ENCODE peak calls at places on chromosome 2, in six cellular contexts. X is PC-9, Z is PC-3, Y is hepatocyte, K is GM23248, J is HCT116. W is an unnamed sample. For H3K9me3, the result is how much of the 10 kb centered on the place peaks cover.

GRCh38 chr2:137173514-137173913 is 408.2 kb downstream of the THSD7B start:
- DNase-seq in X (no peak), Z (peak), Y (peak), K (peak), J (no peak), W (peak)

GRCh38 chr2:2016912-2017311 is 272.6 kb upstream of the PXDN start:
- DNase-seq in X (no peak), Z (no peak), Y (no peak), K (no peak), J (no peak), W (no peak)

GRCh38 chr2:76625101-76625500 is 897.1 kb downstream of the LRRTM4 start:
- DNase-seq in X (no peak), Z (no peak), Y (no peak), K (no peak), J (no peak), W (no peak)

GRCh38 chr2:113697516-113697915 is 58.9 kb downstream of the SLC35F5 start:
- DNase-seq in X (no peak), Z (no peak), Y (no peak), K (no peak), J (no peak), W (no peak)

GRCh38 chr2:228532233-228532632 is 350.7 kb upstream of the SPHKAP start:
- DNase-seq in X (no peak), Z (no peak), Y (no peak), K (no peak), J (no peak), W (no peak)

GRCh38 chr2:133780099-133780996 is 212.1 kb upstream of the NCKAP5 start:
- DNase-seq in X (peak), Z (peak), Y (peak), K (peak), J (peak), W (peak)

GRCh38 chr2:103773884-103774283 is 1012.1 kb downstream of the TMEM182 start:
- DNase-seq in X (no peak), Z (peak), Y (no peak), K (no peak), J (no peak), W (peak)

GRCh38 chr2:202102425-202103005 is 29.5 kb downstream of the KIAA2012 start:
- DNase-seq in X (no peak), Z (no peak), Y (no peak), K (no peak), J (no peak), W (no peak)

GRCh38 chr2:71950256-71951066 is 197.2 kb downstream of the CYP26B1 start:
- DNase-seq in X (no peak), Z (no peak), Y (no peak), K (peak), J (no peak), W (no peak)

GRCh38 chr2:210099940-210100339 is 71.3 kb downstream of the KANSL1L start:
- DNase-seq in X (no peak), Z (no peak), Y (no peak), K (no peak), J (no peak), W (no peak)

GRCh38 chr2:106197878-106198277 is 3.8 kb upstream of the UXS1 start:
- DNase-seq in X (peak), Z (peak), Y (peak), K (peak), J (no peak), W (peak)

GRCh38 chr2:45145073-45145899 is 136.0 kb upstream of the SIX2 start:
- DNase-seq in X (peak), Z (no peak), Y (no peak), K (no peak), J (no peak), W (no peak)

GRCh38 chr2:68643011-68643873 is at the start of gene PROKR1:
- DNase-seq in X (peak), Z (peak), Y (peak), K (peak), J (no peak), W (peak)

GRCh38 chr2:132668986-132669853 is 785 bp downstream of the LYPD1 start:
- DNase-seq in X (peak), Z (peak), Y (peak), K (peak), J (no peak), W (peak)

GRCh38 chr2:240893363-240893828 is 2.6 kb downstream of the MAB21L4 start:
- DNase-seq in X (peak), Z (peak), Y (peak), K (peak), J (peak), W (no peak)

GRCh38 chr2:24489942-24490673 is 946 bp upstream of the NCOA1 start:
- DNase-seq in X (peak), Z (peak), Y (peak), K (peak), J (no peak), W (peak)

GRCh38 chr2:132859550-132859949 is 189.5 kb upstream of the LYPD1 start:
- DNase-seq in X (no peak), Z (no peak), Y (no peak), K (no peak), J (no peak), W (no peak)

GRCh38 chr2:169406891-169407290 is 44.6 kb upstream of the LRP2 start:
- DNase-seq in X (no peak), Z (no peak), Y (no peak), K (no peak), J (no peak), W (no peak)

GRCh38 chr2:73292316-73292905 is 937 bp downstream of the EGR4 start:
- DNase-seq in X (no peak), Z (no peak), Y (no peak), K (no peak), J (no peak), W (no peak)
- H2AFZ ChIP-seq in X (no peak), Z (no peak), Y (no peak), K (no peak), J (no peak), W (no peak)

DNA sequence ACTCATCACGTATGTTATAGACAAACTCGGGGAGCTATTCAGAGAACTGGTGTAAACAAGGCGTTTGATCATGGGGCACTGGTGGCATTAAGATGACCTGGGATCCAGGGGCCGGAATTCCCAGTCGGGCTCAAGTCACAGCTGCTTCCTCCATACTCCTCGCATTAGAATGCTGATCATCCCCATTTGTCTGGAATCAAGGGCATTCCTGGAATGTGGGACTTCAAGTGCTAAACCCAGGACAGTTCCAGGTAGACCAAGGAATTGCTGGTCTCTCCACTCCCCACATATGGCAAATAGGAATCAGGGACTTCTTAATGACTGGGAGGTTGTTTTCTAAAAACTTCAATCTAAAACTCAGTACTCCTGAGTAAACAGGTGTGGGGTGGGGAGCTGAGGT is 355.7 kb upstream of the RAB6C start:
- DNase-seq in X (no peak), Z (no peak), Y (no peak), K (no peak), J (no peak), W (no peak)
- H3K9me3 ChIP-seq in X (under half), Z (under half), Y (under half), K (under half), J (under half), W (under half)

DNA sequence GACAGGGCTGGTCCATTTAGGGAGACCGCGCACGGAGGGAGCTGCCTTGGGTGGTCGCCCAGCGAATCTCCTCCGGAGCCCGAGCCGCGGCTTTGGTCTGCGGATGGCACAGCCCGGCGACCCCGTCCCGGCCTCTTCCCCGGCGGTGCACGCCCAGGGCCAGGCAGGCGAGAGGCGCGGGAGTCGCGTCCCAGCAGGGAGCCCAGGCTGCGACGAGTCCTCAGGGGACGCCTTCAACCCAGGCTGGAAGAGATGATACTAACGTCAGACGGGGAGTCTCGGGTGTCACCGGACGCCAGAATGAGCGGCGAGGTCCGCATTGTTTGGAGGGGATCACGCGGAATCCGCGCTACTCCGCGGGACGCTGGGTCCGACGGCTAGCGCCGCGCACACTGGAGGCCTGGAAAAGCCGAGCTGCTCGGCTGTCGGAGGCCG is 909 bp upstream of the CRACDL start:
- DNase-seq in X (no peak), Z (no peak), Y (no peak), K (no peak), J (no peak), W (no peak)
- TF ChIP-seq EZH2 in X (no peak), Z (no peak), Y (peak), K (peak), J (no peak), W (no peak)

GRCh38 chr2:231887756-231888155 is 38.4 kb downstream of the NPPC start:
- DNase-seq in X (no peak), Z (no peak), Y (no peak), K (no peak), J (no peak), W (no peak)

GRCh38 chr2:231886071-231886681 is 40.0 kb downstream of the NPPC start:
- DNase-seq in X (no peak), Z (no peak), Y (no peak), K (no peak), J (no peak), W (no peak)

GRCh38 chr2:231894566-231895380 is 31.4 kb downstream of the NPPC start:
- DNase-seq in X (no peak), Z (no peak), Y (no peak), K (no peak), J (no peak), W (no peak)

GRCh38 chr2:231891514-231891905 is 34.7 kb downstream of the NPPC start:
- DNase-seq in X (no peak), Z (no peak), Y (no peak), K (no peak), J (no peak), W (no peak)

GRCh38 chr2:231890896-231891513 is 35.2 kb downstream of the NPPC start:
- DNase-seq in X (no peak), Z (peak), Y (no peak), K (no peak), J (no peak), W (no peak)
- H2AFZ ChIP-seq in X (no peak), Z (no peak), Y (no peak), K (no peak), J (no peak), W (no peak)

GRCh38 chr2:15979051-15979758 is 38.9 kb downstream of the MYCN start:
- DNase-seq in X (no peak), Z (no peak), Y (no peak), K (no peak), J (no peak), W (no peak)
- H3K9me3 ChIP-seq in X (under half), Z (under half), Y (under half), K (under half), J (under half), W (under half)

DNA sequence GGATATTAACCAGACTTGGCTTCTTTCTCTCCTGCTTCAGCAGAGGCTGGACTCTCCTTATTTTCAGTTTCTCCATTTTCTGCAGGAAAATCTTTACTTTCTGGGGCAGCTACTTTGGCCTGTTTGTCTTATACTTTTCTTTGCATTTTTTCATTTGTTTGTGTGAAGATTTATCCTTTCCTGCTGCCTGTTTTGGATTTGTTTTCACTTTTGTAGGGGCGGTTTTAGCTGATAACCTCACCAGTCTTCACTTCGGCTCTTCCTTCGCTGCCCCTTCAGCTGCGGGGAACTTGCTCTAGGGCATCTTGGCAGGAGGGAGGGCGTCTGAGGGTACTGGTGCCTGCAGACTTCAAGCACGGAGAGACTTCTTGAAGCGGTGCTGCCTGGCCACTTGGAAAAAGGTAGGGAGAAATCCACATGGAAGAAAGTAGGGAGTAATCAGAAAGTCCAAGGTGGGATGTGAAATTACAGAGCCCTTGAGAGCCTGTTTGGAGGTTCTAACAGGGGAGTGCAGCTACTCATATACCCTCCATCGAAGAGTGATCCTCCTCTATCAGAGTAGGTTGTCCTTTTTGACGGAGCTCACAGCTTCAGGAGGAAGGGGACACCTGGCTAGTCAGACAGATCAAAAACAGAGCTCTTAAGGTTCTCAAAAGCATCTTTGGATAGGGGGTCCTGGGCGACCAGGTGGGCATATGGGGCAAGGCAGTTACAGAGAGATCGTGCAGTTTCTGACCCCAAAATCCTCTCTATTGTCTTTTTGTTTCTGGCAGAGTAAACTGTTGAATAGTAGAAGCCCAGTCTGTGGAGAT is 14.6 kb upstream of the ZDBF2 start:
- DNase-seq in X (no peak), Z (no peak), Y (no peak), K (no peak), J (no peak), W (no peak)
- TF ChIP-seq EZH2 in X (no peak), Z (no peak), Y (peak), K (no peak), J (no peak), W (peak)

DNA sequence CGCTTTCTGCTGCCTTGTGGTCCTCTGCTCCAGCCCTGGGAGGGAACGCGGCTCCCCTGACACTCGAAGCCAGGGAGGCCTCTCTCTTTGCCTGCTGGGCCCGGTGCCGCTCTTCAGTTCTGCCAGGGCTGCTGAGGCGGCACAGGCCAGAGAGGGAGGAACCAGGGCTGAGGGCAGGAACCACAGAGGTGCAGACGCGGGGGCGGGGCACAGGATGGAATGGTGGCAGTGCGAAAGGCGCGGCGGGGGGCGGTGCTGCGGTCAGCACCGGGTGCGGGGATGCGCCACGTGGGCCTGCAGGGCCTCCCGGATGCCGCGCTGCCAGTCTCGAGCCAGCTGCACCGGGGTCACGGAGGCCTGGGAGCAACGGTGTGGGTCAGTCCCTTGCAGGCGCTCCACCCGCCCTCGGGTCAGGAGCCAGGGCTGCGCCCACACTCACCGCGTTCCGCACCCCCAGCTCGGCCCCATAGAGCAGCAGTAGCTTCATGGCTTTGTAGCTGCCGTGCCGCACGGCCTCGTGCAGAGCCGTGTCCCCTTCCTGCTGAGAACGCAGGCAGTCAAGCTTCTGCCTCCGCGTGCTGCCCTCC is 4.4 kb downstream of the ANKRD23 start:
- DNase-seq in X (no peak), Z (no peak), Y (no peak), K (no peak), J (no peak), W (no peak)
- H2AFZ ChIP-seq in X (no peak), Z (no peak), Y (no peak), K (no peak), J (no peak), W (no peak)

DNA sequence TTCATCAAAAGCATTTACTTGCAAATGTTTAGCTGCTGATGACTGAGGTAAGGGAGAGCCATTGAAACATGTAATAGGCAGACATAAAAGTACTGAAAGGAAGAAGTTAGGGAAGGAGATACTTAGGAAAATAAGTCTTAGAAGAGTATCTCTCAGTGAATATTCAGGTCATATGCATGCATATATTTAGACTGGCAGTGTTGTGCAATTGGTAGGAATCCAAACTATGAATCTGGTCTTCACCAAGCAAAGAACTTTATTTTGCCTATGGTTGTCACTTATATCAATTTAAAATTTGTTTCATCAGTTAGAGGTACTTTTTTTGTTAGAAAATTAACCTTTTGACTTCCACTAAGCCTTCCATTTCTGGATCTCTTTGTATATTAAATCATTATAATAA is 1490.7 kb downstream of the SUCLG1 start:
- DNase-seq in X (no peak), Z (no peak), Y (no peak), K (no peak), J (no peak), W (peak)
- H3K9me3 ChIP-seq in X (under half), Z (under half), Y (under half), K (under half), J (under half), W (under half)

GRCh38 chr2:136116813-136117390 is 1.0 kb downstream of the CXCR4 start:
- DNase-seq in X (no peak), Z (no peak), Y (peak), K (no peak), J (no peak), W (no peak)

GRCh38 chr2:136117391-136117841 is 533 bp downstream of the CXCR4 start:
- DNase-seq in X (no peak), Z (peak), Y (peak), K (peak), J (no peak), W (peak)

GRCh38 chr2:136119717-136120675 is 2.0 kb upstream of the CXCR4 start:
- DNase-seq in X (no peak), Z (no peak), Y (no peak), K (no peak), J (no peak), W (no peak)

GRCh38 chr2:136117909-136118818 is at the start of gene CXCR4:
- DNase-seq in X (peak), Z (peak), Y (peak), K (peak), J (peak), W (peak)

DNA sequence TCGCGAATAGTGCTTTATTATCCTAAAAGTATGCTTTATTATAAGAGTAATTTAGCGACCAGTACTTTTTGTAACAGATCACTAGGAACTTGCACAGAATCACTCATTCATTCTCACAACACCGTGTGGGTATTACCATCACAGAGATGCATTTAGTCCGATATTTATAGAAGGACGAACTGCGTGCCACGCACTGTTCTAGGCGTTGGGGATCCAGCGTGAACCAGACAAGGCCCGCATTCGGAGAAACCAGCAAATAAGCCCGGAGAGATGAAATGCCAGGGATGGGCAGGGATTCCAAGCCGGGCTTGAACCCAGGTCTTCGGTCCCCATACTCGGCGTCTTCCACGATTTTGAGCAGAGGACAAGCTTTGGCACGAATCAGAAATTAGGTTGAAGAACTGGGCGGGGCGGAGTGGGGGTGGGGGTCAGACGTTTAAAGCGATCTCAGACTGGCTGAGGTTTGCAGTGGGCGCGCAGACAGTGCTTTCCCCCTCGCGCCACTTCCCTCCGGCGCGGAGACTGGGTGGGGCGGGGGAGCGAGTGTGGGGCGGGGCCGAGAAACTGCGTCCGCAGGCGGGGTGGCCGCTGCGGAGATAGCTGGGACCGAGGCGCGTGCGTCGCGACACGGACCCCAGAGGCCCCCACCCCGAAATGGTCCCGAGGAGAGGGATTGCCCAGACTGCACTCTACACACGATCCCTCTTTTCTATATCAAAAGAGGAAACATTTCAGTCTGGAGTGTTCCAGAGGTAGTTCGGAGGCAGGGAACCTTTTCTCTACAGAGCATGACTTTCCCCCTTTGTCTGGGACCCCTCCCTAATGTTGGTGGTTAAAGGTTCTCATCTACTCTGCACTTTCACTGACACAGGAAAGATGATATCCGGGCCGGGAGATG is 1.1 kb upstream of the CXCR4 start:
- DNase-seq in X (no peak), Z (no peak), Y (peak), K (no peak), J (no peak), W (no peak)
- TF ChIP-seq EZH2 in X (no peak), Z (peak), Y (peak), K (no peak), J (no peak), W (no peak)

GRCh38 chr2:120258140-120258539 is 5.5 kb downstream of the RALB start:
- DNase-seq in X (no peak), Z (no peak), Y (no peak), K (no peak), J (no peak), W (no peak)

GRCh38 chr2:120261387-120262006 is 8.8 kb downstream of the RALB start:
- DNase-seq in X (no peak), Z (no peak), Y (no peak), K (no peak), J (no peak), W (no peak)

GRCh38 chr2:120260736-120261135 is 8.1 kb downstream of the RALB start:
- DNase-seq in X (no peak), Z (no peak), Y (no peak), K (no peak), J (no peak), W (no peak)

GRCh38 chr2:120254178-120254577 is 1.5 kb downstream of the RALB start:
- DNase-seq in X (no peak), Z (no peak), Y (no peak), K (no peak), J (no peak), W (no peak)

DNA sequence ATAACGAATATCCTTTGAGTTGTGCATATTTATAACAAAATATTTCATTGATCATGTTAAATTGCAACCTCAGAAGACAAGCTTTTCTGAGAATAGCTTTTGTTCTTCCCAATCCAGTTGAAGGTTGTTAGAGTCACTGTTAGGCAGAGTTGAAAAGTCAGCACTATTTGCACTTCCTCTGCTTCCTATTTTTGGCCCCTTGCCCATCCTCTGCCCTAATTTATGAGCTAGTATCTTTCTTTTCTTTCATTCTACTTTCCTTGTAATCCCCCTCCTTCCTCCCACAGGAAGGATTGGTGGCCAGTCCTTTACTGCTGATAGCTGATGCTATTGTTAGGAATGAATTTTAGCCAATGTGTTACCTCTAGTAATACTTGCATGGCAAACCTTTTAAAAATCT is 4.9 kb downstream of the RALB start:
- DNase-seq in X (no peak), Z (peak), Y (no peak), K (no peak), J (no peak), W (no peak)
- H2AFZ ChIP-seq in X (no peak), Z (no peak), Y (no peak), K (no peak), J (no peak), W (no peak)